ENCODE peak calls at places on chromosomes 5 and 9, in four cellular contexts. One of them, this sample, is unnamed.
A peak's percentile ranks its signal among the peaks of the same experiment; 100 is the strongest.

GRCh38 chr5:1312206-1312605 is 17.3 kb upstream of the TERT start:
- DNase-seq in cardiac muscle cell: no peak
- DNase-seq in astrocyte: no peak
- DNase-seq in lung: no peak
- DNase-seq in this sample: no peak

GRCh38 chr9:104927216-104927911 is 591 bp downstream of the ABCA1 start:
- DNase-seq in cardiac muscle cell: peak; percentile 55
- DNase-seq in astrocyte: peak; percentile 50
- DNase-seq in lung: no peak
- DNase-seq in this sample: peak; percentile 63

GRCh38 chr5:159206368-159206767 is 3.0 kb downstream of the RNF145 start:
- DNase-seq in cardiac muscle cell: no peak
- DNase-seq in astrocyte: no peak
- DNase-seq in lung: no peak
- DNase-seq in this sample: no peak

GRCh38 chr9:135786146-135786690 is 84.2 kb downstream of the KCNT1 start:
- DNase-seq in cardiac muscle cell: no peak
- DNase-seq in astrocyte: no peak
- DNase-seq in lung: no peak
- DNase-seq in this sample: no peak

GRCh38 chr5:57653636-57654290 is 171.2 kb upstream of the ACTBL2 start:
- DNase-seq in cardiac muscle cell: peak; percentile 53
- DNase-seq in astrocyte: no peak
- DNase-seq in lung: no peak
- DNase-seq in this sample: no peak

GRCh38 chr5:132180134-132180745 is 47.4 kb downstream of the P4HA2 start:
- DNase-seq in cardiac muscle cell: peak; percentile 39
- DNase-seq in astrocyte: peak; percentile 55
- DNase-seq in lung: no peak
- DNase-seq in this sample: peak; percentile 78

GRCh38 chr5:59799668-59800374 is 93.7 kb downstream of the PDE4D start:
- DNase-seq in cardiac muscle cell: peak; percentile 52
- DNase-seq in astrocyte: peak; percentile 18
- DNase-seq in lung: no peak
- DNase-seq in this sample: peak; percentile 54

GRCh38 chr5:57113486-57113885 is 60.4 kb upstream of the GPBP1 start:
- DNase-seq in cardiac muscle cell: no peak
- DNase-seq in astrocyte: no peak
- DNase-seq in lung: no peak
- DNase-seq in this sample: no peak

GRCh38 chr9:105678163-105678562 is 15.9 kb downstream of the TAL2 start:
- DNase-seq in cardiac muscle cell: no peak
- DNase-seq in astrocyte: no peak
- DNase-seq in lung: no peak
- DNase-seq in this sample: no peak

GRCh38 chr5:59542841-59543825 is 350.4 kb downstream of the PDE4D start:
- DNase-seq in cardiac muscle cell: no peak
- DNase-seq in astrocyte: peak; percentile 90
- DNase-seq in lung: no peak
- DNase-seq in this sample: no peak

GRCh38 chr5:53478411-53479044 is 1.9 kb upstream of the FST start:
- DNase-seq in cardiac muscle cell: peak; percentile 81
- DNase-seq in astrocyte: peak; percentile 32
- DNase-seq in lung: no peak
- DNase-seq in this sample: peak; percentile 64

GRCh38 chr9:124735121-124735520 is 36.0 kb downstream of the NR6A1 start:
- DNase-seq in cardiac muscle cell: peak; percentile 56
- DNase-seq in astrocyte: peak; percentile 81
- DNase-seq in lung: no peak
- DNase-seq in this sample: peak; percentile 80

GRCh38 chr9:71853084-71853483 is 57.9 kb downstream of the ABHD17B start:
- DNase-seq in cardiac muscle cell: no peak
- DNase-seq in astrocyte: no peak
- DNase-seq in lung: no peak
- DNase-seq in this sample: no peak

GRCh38 chr9:94212531-94212930 is 46.6 kb upstream of the ZNF169 start:
- DNase-seq in cardiac muscle cell: no peak
- DNase-seq in astrocyte: no peak
- DNase-seq in lung: no peak
- DNase-seq in this sample: no peak

GRCh38 chr9:121154782-121155181 is 46.9 kb downstream of the RAB14 start:
- DNase-seq in cardiac muscle cell: no peak
- DNase-seq in astrocyte: peak; percentile 66
- DNase-seq in lung: no peak
- DNase-seq in this sample: peak; percentile 81

GRCh38 chr5:68656936-68657857 is 436.6 kb upstream of the SLC30A5 start:
- DNase-seq in cardiac muscle cell: no peak
- DNase-seq in astrocyte: peak; percentile 6
- DNase-seq in lung: no peak
- DNase-seq in this sample: peak; percentile 29

GRCh38 chr5:56330806-56331205 is 97.7 kb upstream of the ANKRD55 start:
- DNase-seq in cardiac muscle cell: no peak
- DNase-seq in astrocyte: no peak
- DNase-seq in lung: no peak
- DNase-seq in this sample: no peak

GRCh38 chr9:125888220-125888619 is 141.0 kb downstream of the PBX3 start:
- DNase-seq in cardiac muscle cell: no peak
- DNase-seq in astrocyte: peak; percentile 69
- DNase-seq in lung: no peak
- DNase-seq in this sample: no peak

GRCh38 chr9:86557063-86557766 is 203.0 kb upstream of the TUT7 start:
- DNase-seq in cardiac muscle cell: no peak
- DNase-seq in astrocyte: peak; percentile 56
- DNase-seq in lung: no peak
- DNase-seq in this sample: peak; percentile 88

GRCh38 chr9:132235894-132236661 is 74.2 kb downstream of the NTNG2 start:
- DNase-seq in cardiac muscle cell: peak; percentile 88
- DNase-seq in astrocyte: peak; percentile 22
- DNase-seq in lung: peak; percentile 75
- DNase-seq in this sample: peak; percentile 90

GRCh38 chr5:133113331-133114061 is 61.7 kb downstream of the HSPA4 start:
- DNase-seq in cardiac muscle cell: no peak
- DNase-seq in astrocyte: peak; percentile 78
- DNase-seq in lung: no peak
- DNase-seq in this sample: peak; percentile 76

GRCh38 chr5:118919016-118919415 is 69.3 kb downstream of the DTWD2 start:
- DNase-seq in cardiac muscle cell: no peak
- DNase-seq in astrocyte: no peak
- DNase-seq in lung: no peak
- DNase-seq in this sample: no peak

GRCh38 chr5:62653001-62653863 is 74.6 kb downstream of the LRRC70 start:
- DNase-seq in cardiac muscle cell: no peak
- DNase-seq in astrocyte: no peak
- DNase-seq in lung: no peak
- DNase-seq in this sample: no peak

GRCh38 chr9:137053944-137054931 is at the start of gene ENTPD2:
- DNase-seq in cardiac muscle cell: no peak
- DNase-seq in astrocyte: no peak
- DNase-seq in lung: no peak
- DNase-seq in this sample: peak; percentile 94

GRCh38 chr9:1876891-1877496 is 138.2 kb upstream of the SMARCA2 start:
- DNase-seq in cardiac muscle cell: no peak
- DNase-seq in astrocyte: no peak
- DNase-seq in lung: no peak
- DNase-seq in this sample: no peak

GRCh38 chr5:176658007-176658599 is 10.8 kb downstream of the TSPAN17 start:
- DNase-seq in cardiac muscle cell: peak; percentile 84
- DNase-seq in astrocyte: peak; percentile 32
- DNase-seq in lung: peak; percentile 69
- DNase-seq in this sample: peak; percentile 73

GRCh38 chr5:543755-544674 is 19.8 kb upstream of the SLC9A3 start:
- DNase-seq in cardiac muscle cell: no peak
- DNase-seq in astrocyte: no peak
- DNase-seq in lung: peak; percentile 60
- DNase-seq in this sample: no peak

GRCh38 chr5:177427211-177427822 is 841 bp downstream of the GRK6 start:
- DNase-seq in cardiac muscle cell: no peak
- DNase-seq in astrocyte: no peak
- DNase-seq in lung: no peak
- DNase-seq in this sample: no peak

GRCh38 chr5:38641003-38641402 is 84.6 kb upstream of the LIFR start:
- DNase-seq in cardiac muscle cell: no peak
- DNase-seq in astrocyte: peak; percentile 33
- DNase-seq in lung: no peak
- DNase-seq in this sample: no peak

GRCh38 chr9:113523421-113524141 is 60.1 kb downstream of the RGS3 start:
- DNase-seq in cardiac muscle cell: no peak
- DNase-seq in astrocyte: peak; percentile 10
- DNase-seq in lung: peak; percentile 60
- DNase-seq in this sample: no peak

GRCh38 chr9:28212979-28213378 is 639.7 kb upstream of the C9orf72 start:
- DNase-seq in cardiac muscle cell: peak; percentile 12
- DNase-seq in astrocyte: peak; percentile 83
- DNase-seq in lung: no peak
- DNase-seq in this sample: peak; percentile 74

GRCh38 chr9:137095664-137096517 is 9.1 kb downstream of the MAN1B1 start:
- DNase-seq in cardiac muscle cell: no peak
- DNase-seq in astrocyte: no peak
- DNase-seq in lung: no peak
- DNase-seq in this sample: no peak

GRCh38 chr9:101561740-101562139 is 28.1 kb downstream of the RNF20 start:
- DNase-seq in cardiac muscle cell: no peak
- DNase-seq in astrocyte: no peak
- DNase-seq in lung: no peak
- DNase-seq in this sample: no peak
- TF ChIP-seq CTCF in cardiac muscle cell: no peak
- TF ChIP-seq CTCF in astrocyte: no peak
- TF ChIP-seq CTCF in lung: no peak
- TF ChIP-seq CTCF in this sample: no peak

GRCh38 chr5:76691470-76692273 is 24.3 kb upstream of the F2R start:
- DNase-seq in cardiac muscle cell: no peak
- DNase-seq in astrocyte: peak; percentile 84
- DNase-seq in lung: no peak
- DNase-seq in this sample: no peak

GRCh38 chr5:76690027-76690679 is 25.8 kb upstream of the F2R start:
- DNase-seq in cardiac muscle cell: no peak
- DNase-seq in astrocyte: no peak
- DNase-seq in lung: no peak
- DNase-seq in this sample: no peak

GRCh38 chr5:76692274-76692540 is 23.7 kb upstream of the F2R start:
- DNase-seq in cardiac muscle cell: no peak
- DNase-seq in astrocyte: no peak
- DNase-seq in lung: no peak
- DNase-seq in this sample: no peak

GRCh38 chr5:76689321-76690026 is 26.5 kb upstream of the F2R start:
- DNase-seq in cardiac muscle cell: no peak
- DNase-seq in astrocyte: peak; percentile 99
- DNase-seq in lung: no peak
- DNase-seq in this sample: peak; percentile 82

DNA sequence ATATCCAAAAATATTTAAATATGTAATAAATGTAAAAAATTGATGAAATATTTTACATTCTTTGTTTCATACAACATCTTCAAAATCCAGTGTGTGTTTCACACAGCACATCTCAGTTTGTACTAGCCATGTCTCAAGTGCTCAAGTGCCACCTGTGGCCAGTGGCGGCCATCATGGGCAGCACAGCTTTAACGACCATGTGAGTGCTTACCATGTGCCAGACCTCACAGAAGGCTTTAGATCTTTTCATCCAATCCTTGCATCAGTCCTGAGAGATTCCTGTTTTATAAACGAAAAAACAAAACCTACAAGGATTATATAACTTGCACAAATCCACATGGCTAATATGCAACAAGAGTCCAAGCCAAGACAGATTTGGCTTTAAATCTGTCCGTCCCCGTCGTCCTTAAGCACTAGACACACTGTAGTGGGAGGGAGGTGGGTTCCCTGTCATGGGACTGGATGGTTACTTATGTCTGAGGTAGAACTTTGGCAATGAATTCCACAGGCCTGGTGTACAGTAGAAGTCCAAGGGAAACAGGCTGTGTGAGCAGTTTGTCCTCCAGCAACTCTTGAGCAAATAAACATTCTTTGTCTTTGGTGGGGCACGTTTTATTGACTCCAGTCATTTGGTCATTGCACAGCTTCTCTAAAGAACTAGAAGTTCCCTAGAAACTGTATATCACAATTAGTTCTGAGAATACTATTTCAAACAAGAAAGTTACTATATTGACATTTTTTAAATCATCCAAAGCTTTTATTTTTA is 25.0 kb upstream of the F2R start:
- DNase-seq in cardiac muscle cell: no peak
- DNase-seq in astrocyte: peak; percentile 65
- DNase-seq in lung: no peak
- DNase-seq in this sample: no peak
- H3K27ac ChIP-seq in cardiac muscle cell: no peak overlapping the region
- H3K27ac ChIP-seq in astrocyte: peak overlapping the region; percentile 98
- H3K27ac ChIP-seq in lung: no peak overlapping the region
- H3K27ac ChIP-seq in this sample: peak overlapping the region; percentile 62

GRCh38 chr5:112372543-112372942 is 46.5 kb downstream of the EPB41L4A start:
- DNase-seq in cardiac muscle cell: no peak
- DNase-seq in astrocyte: no peak
- DNase-seq in lung: no peak
- DNase-seq in this sample: no peak

GRCh38 chr5:112367400-112367799 is 51.7 kb downstream of the EPB41L4A start:
- DNase-seq in cardiac muscle cell: no peak
- DNase-seq in astrocyte: no peak
- DNase-seq in lung: no peak
- DNase-seq in this sample: no peak

GRCh38 chr5:112371054-112371453 is 48.0 kb downstream of the EPB41L4A start:
- DNase-seq in cardiac muscle cell: no peak
- DNase-seq in astrocyte: no peak
- DNase-seq in lung: no peak
- DNase-seq in this sample: no peak

DNA sequence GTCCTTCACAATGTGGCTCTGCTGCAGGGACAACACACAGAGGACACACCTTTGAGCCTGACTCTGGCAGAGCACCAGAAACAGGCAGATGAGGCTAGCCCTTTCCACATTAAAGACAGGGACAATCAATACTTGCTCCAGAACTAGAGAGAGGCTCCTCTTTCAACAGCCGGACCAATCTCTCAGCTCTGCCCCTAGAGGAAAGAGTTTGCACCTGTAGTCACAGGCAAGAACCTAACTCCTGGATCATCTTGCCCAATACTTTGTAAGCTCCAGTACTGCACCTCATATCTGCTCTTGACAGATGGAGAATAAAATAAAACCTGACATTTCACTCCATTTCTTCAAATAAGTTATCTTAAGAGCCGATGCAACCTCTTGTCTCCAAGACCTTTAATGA is 52.1 kb downstream of the EPB41L4A start:
- DNase-seq in cardiac muscle cell: no peak
- DNase-seq in astrocyte: no peak
- DNase-seq in lung: no peak
- DNase-seq in this sample: peak; percentile 67
- TF ChIP-seq CTCF in cardiac muscle cell: peak; percentile 33
- TF ChIP-seq CTCF in astrocyte: peak; percentile 5
- TF ChIP-seq CTCF in lung: no peak
- TF ChIP-seq CTCF in this sample: no peak

DNA sequence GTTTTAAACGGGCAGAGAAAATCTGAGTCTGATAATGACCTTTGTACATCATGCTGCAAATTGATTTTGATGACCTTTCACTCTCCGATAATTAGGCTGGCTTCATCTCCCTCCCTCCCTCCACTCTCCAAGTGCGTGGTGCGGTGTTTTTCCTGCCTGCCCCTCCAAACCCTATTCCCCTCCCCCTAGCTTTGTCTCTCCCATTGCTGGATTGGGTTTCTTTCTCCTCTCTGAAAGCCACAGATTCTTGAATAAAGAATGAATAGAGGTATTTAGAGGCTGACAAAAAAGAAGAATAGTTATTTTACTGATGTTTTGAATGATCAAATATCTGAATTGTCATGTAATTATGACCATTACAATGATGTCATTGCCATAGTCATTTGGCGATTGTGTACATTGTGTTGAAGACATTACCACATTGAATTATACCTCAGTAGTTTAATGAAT is 571.1 kb upstream of the ZNF608 start:
- DNase-seq in cardiac muscle cell: no peak
- DNase-seq in astrocyte: peak; percentile 10
- DNase-seq in lung: no peak
- DNase-seq in this sample: no peak
- H3K27ac ChIP-seq in cardiac muscle cell: no peak overlapping the region
- H3K27ac ChIP-seq in astrocyte: no peak overlapping the region
- H3K27ac ChIP-seq in lung: no peak overlapping the region
- H3K27ac ChIP-seq in this sample: no peak overlapping the region